ENCODE peak calls at places on chromosomes 2 and 18, in seven cellular contexts. One of them, this sample, is unnamed.

GRCh38 chr2:36333350-36334012 is 22.1 kb upstream of the CRIM1 start:
- DNase-seq in esophagus squamous epithelium: no peak
- DNase-seq in gastrocnemius medialis: no peak
- DNase-seq in adrenal gland: no peak
- DNase-seq in HepG2: no peak
- DNase-seq in tibial nerve: no peak
- DNase-seq in IMR-90: no peak
- DNase-seq in this sample: no peak

GRCh38 chr2:8572712-8573233 is 109.1 kb upstream of the ID2 start:
- DNase-seq in esophagus squamous epithelium: no peak
- DNase-seq in gastrocnemius medialis: no peak
- DNase-seq in adrenal gland: no peak
- DNase-seq in HepG2: no peak
- DNase-seq in tibial nerve: no peak
- DNase-seq in IMR-90: no peak
- DNase-seq in this sample: no peak

GRCh38 chr18:9913151-9913525 is 678 bp upstream of the VAPA start:
- DNase-seq in esophagus squamous epithelium: no peak
- DNase-seq in gastrocnemius medialis: no peak
- DNase-seq in adrenal gland: no peak
- DNase-seq in HepG2: no peak
- DNase-seq in tibial nerve: no peak
- DNase-seq in IMR-90: no peak
- DNase-seq in this sample: no peak

GRCh38 chr2:47904903-47905453 is 1.3 kb downstream of the FBXO11 start:
- DNase-seq in esophagus squamous epithelium: no peak
- DNase-seq in gastrocnemius medialis: peak; percentile 29
- DNase-seq in adrenal gland: peak; percentile 54
- DNase-seq in HepG2: peak; percentile 19
- DNase-seq in tibial nerve: peak; percentile 19
- DNase-seq in IMR-90: no peak
- DNase-seq in this sample: peak; percentile 73

GRCh38 chr2:56940054-56940453 is 756.3 kb downstream of the CCDC85A start:
- DNase-seq in esophagus squamous epithelium: no peak
- DNase-seq in gastrocnemius medialis: no peak
- DNase-seq in adrenal gland: no peak
- DNase-seq in HepG2: no peak
- DNase-seq in tibial nerve: no peak
- DNase-seq in IMR-90: no peak
- DNase-seq in this sample: no peak

GRCh38 chr2:204451766-204452165 is 93.5 kb upstream of the PARD3B start:
- DNase-seq in esophagus squamous epithelium: no peak
- DNase-seq in gastrocnemius medialis: no peak
- DNase-seq in adrenal gland: no peak
- DNase-seq in HepG2: no peak
- DNase-seq in tibial nerve: no peak
- DNase-seq in IMR-90: no peak
- DNase-seq in this sample: no peak

GRCh38 chr2:226215902-226216503 is 583.6 kb downstream of the IRS1 start:
- DNase-seq in esophagus squamous epithelium: no peak
- DNase-seq in gastrocnemius medialis: peak; percentile 35
- DNase-seq in adrenal gland: peak; percentile 61
- DNase-seq in HepG2: peak; percentile 63
- DNase-seq in tibial nerve: peak; percentile 15
- DNase-seq in IMR-90: peak; percentile 54
- DNase-seq in this sample: peak; percentile 40

GRCh38 chr2:102185347-102185746 is 1.5 kb upstream of the IL1RL2 start:
- DNase-seq in esophagus squamous epithelium: no peak
- DNase-seq in gastrocnemius medialis: no peak
- DNase-seq in adrenal gland: no peak
- DNase-seq in HepG2: no peak
- DNase-seq in tibial nerve: no peak
- DNase-seq in IMR-90: no peak
- DNase-seq in this sample: no peak

GRCh38 chr2:37866535-37866934 is 58.6 kb upstream of the RMDN2 start:
- DNase-seq in esophagus squamous epithelium: no peak
- DNase-seq in gastrocnemius medialis: no peak
- DNase-seq in adrenal gland: no peak
- DNase-seq in HepG2: no peak
- DNase-seq in tibial nerve: no peak
- DNase-seq in IMR-90: no peak
- DNase-seq in this sample: no peak

GRCh38 chr18:42929857-42930256 is 185.6 kb downstream of the RIT2 start:
- DNase-seq in esophagus squamous epithelium: no peak
- DNase-seq in gastrocnemius medialis: no peak
- DNase-seq in adrenal gland: no peak
- DNase-seq in HepG2: no peak
- DNase-seq in tibial nerve: no peak
- DNase-seq in IMR-90: no peak
- DNase-seq in this sample: no peak

DNA sequence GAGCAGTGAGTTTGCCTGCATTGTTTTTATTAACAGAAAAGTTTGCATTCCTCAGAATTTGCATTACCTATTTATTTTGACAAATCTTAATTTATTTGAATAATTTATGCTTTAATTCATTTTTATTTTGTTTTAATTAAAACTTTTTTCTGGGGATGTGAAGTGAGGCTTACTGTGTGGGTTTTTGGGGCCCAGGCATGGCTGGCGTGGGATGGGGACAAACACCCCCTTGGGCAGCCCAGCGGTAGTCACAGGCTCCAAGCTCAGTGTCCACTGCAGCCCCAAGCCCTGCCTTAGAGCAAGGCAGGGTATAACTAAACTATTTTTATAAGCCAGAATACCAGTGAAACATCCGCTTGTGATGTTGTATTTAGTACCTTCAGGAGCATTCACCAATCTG is 95.7 kb upstream of the PXDN start:
- DNase-seq in esophagus squamous epithelium: no peak
- DNase-seq in gastrocnemius medialis: no peak
- DNase-seq in adrenal gland: no peak
- DNase-seq in HepG2: no peak
- DNase-seq in tibial nerve: peak; percentile 5
- DNase-seq in IMR-90: no peak
- DNase-seq in this sample: no peak
- TF ChIP-seq POLR2A in esophagus squamous epithelium: no peak
- TF ChIP-seq POLR2A in gastrocnemius medialis: no peak
- TF ChIP-seq POLR2A in adrenal gland: no peak
- TF ChIP-seq POLR2A in HepG2: no peak
- TF ChIP-seq POLR2A in tibial nerve: no peak
- TF ChIP-seq POLR2A in IMR-90: no peak
- TF ChIP-seq POLR2A in this sample: no peak

GRCh38 chr2:10448646-10449480 is 736 bp upstream of the ODC1 start:
- DNase-seq in esophagus squamous epithelium: peak; percentile 57
- DNase-seq in gastrocnemius medialis: peak; percentile 89
- DNase-seq in adrenal gland: peak; percentile 90
- DNase-seq in HepG2: peak; percentile 90
- DNase-seq in tibial nerve: no peak
- DNase-seq in IMR-90: peak; percentile 87
- DNase-seq in this sample: peak; percentile 62
- TF ChIP-seq POLR2A in esophagus squamous epithelium: no peak
- TF ChIP-seq POLR2A in gastrocnemius medialis: no peak
- TF ChIP-seq POLR2A in adrenal gland: peak; percentile 57
- TF ChIP-seq POLR2A in HepG2: peak; percentile 93
- TF ChIP-seq POLR2A in tibial nerve: peak; percentile 42
- TF ChIP-seq POLR2A in IMR-90: no peak
- TF ChIP-seq POLR2A in this sample: peak; percentile 67

GRCh38 chr2:241271641-241272297 is 43.7 kb downstream of the HDLBP start:
- DNase-seq in esophagus squamous epithelium: peak; percentile 23
- DNase-seq in gastrocnemius medialis: peak; percentile 81
- DNase-seq in adrenal gland: peak; percentile 93
- DNase-seq in HepG2: peak; percentile 76
- DNase-seq in tibial nerve: peak; percentile 80
- DNase-seq in IMR-90: peak; percentile 79
- DNase-seq in this sample: peak; percentile 53
- TF ChIP-seq POLR2A in esophagus squamous epithelium: no peak
- TF ChIP-seq POLR2A in gastrocnemius medialis: peak; percentile 46
- TF ChIP-seq POLR2A in adrenal gland: peak; percentile 71
- TF ChIP-seq POLR2A in HepG2: peak; percentile 66
- TF ChIP-seq POLR2A in tibial nerve: peak; percentile 54
- TF ChIP-seq POLR2A in IMR-90: peak; percentile 79
- TF ChIP-seq POLR2A in this sample: no peak

DNA sequence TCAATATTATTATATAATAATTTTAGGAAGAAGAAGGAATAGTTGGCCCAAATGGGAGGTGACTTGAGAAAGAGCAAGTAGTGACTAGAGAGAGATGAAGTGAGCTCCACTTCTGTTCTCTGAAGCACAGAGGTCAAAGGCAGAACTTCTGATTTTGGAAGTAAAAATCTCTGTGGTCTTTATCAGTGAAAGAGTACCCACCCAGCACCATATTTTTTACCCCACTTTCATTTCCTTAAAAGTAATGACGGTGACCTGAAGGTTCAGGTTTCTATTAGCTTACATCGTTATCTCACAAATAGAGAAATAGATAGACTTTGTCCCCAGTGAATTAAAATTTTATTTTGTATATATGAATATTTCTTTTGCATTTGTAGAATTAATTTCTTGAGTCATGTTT is 95.3 kb downstream of the CDH7 start:
- DNase-seq in esophagus squamous epithelium: no peak
- DNase-seq in gastrocnemius medialis: no peak
- DNase-seq in adrenal gland: no peak
- DNase-seq in HepG2: no peak
- DNase-seq in tibial nerve: no peak
- DNase-seq in IMR-90: no peak
- DNase-seq in this sample: no peak
- TF ChIP-seq POLR2A in esophagus squamous epithelium: no peak
- TF ChIP-seq POLR2A in gastrocnemius medialis: no peak
- TF ChIP-seq POLR2A in adrenal gland: no peak
- TF ChIP-seq POLR2A in HepG2: no peak
- TF ChIP-seq POLR2A in tibial nerve: no peak
- TF ChIP-seq POLR2A in IMR-90: no peak
- TF ChIP-seq POLR2A in this sample: no peak

This sample was measured in erythroblast.